ENCODE peak calls at places on chromosome X, in six cellular contexts. O is activated B cell treated with CpG ODN at 0.5 μM for 24 hours; G is chondrocyte; U is stimulated activated CD8-positive, alpha-beta memory T cell treated with anti-CD3 and anti-CD28 coated beads, Interleukin-4, amount 100 ng/mL, for 1 hour; V is NCI-H2081; S is caudate nucleus. A is an unnamed sample.

GRCh38 chrX:96909291-96909690 is 25.6 kb downstream of the RPA4 start:
- DNase-seq in U (no peak), G (no peak), S (no peak), V (no peak), O (no peak), A (no peak)

GRCh38 chrX:115289465-115289864 is at the start of gene LUZP4:
- DNase-seq in O (no peak), S (no peak), G (no peak), U (no peak), V (no peak), A (no peak)

GRCh38 chrX:19566359-19567141 is 51.2 kb upstream of the MAP3K15 start:
- DNase-seq in S (no peak), O (no peak), G (no peak), V (no peak), U (no peak), A (no peak)

GRCh38 chrX:36978886-36979285 is 29.3 kb upstream of the FAM47C start:
- DNase-seq in S (no peak), U (no peak), O (no peak), V (no peak), G (no peak), A (no peak)

GRCh38 chrX:41705042-41705441 is 16.3 kb downstream of the GPR34 start:
- DNase-seq in G (no peak), U (no peak), V (no peak), S (no peak), O (no peak), A (no peak)

GRCh38 chrX:71292669-71293379 is 8.7 kb upstream of the ITGB1BP2 start:
- DNase-seq in V (no peak), O (no peak), U (no peak), G (no peak), S (no peak), A (no peak)

GRCh38 chrX:25599061-25599460 is 539.1 kb upstream of the MAGEB18 start:
- DNase-seq in G (no peak), U (no peak), S (no peak), O (no peak), V (no peak), A (no peak)

GRCh38 chrX:1481636-1482529 is 29.2 kb upstream of the ASMTL start:
- DNase-seq in V (no peak), S (no peak), U (no peak), G (no peak), O (peak; percentile 63), A (peak; percentile 35)

GRCh38 chrX:118346258-118347094 is 570 bp downstream of the WDR44 start:
- DNase-seq in U (peak; percentile 10), S (no peak), G (no peak), V (peak; percentile 73), O (peak; percentile 42), A (no peak)

GRCh38 chrX:19698125-19698524 is 182.8 kb upstream of the MAP3K15 start:
- DNase-seq in U (no peak), S (no peak), G (no peak), O (no peak), V (no peak), A (no peak)

A was measured in smooth muscle cell of the brain vasculature.